ENCODE peak calls at places on chromosomes 5 and 9, in seven cellular contexts. One of them, this sample, is unnamed.

GRCh38 chr5:112417931-112418358 is 1.1 kb downstream of the EPB41L4A start:
- DNase-seq in stomach: peak; percentile 49
- DNase-seq in A549: no peak
- DNase-seq in heart right ventricle: peak; percentile 78
- DNase-seq in ovary: no peak
- DNase-seq in CD4-positive, CD25-positive, alpha-beta regulatory T cell: no peak
- DNase-seq in left ventricle myocardium inferior: peak; percentile 71
- DNase-seq in this sample: no peak

GRCh38 chr5:139759219-139759721 is 36.3 kb upstream of the PSD2 start:
- DNase-seq in stomach: no peak
- DNase-seq in A549: no peak
- DNase-seq in heart right ventricle: no peak
- DNase-seq in ovary: no peak
- DNase-seq in CD4-positive, CD25-positive, alpha-beta regulatory T cell: no peak
- DNase-seq in left ventricle myocardium inferior: no peak
- DNase-seq in this sample: no peak

GRCh38 chr5:95958308-95959014 is 3.2 kb downstream of the ELL2 start:
- DNase-seq in stomach: peak; percentile 43
- DNase-seq in A549: no peak
- DNase-seq in heart right ventricle: no peak
- DNase-seq in ovary: no peak
- DNase-seq in CD4-positive, CD25-positive, alpha-beta regulatory T cell: no peak
- DNase-seq in left ventricle myocardium inferior: no peak
- DNase-seq in this sample: no peak

GRCh38 chr9:124834586-124834985 is 18.7 kb upstream of the WDR38 start:
- DNase-seq in stomach: no peak
- DNase-seq in A549: no peak
- DNase-seq in heart right ventricle: no peak
- DNase-seq in ovary: no peak
- DNase-seq in CD4-positive, CD25-positive, alpha-beta regulatory T cell: no peak
- DNase-seq in left ventricle myocardium inferior: no peak
- DNase-seq in this sample: peak; percentile 83

GRCh38 chr5:179696605-179697004 is 2.2 kb upstream of the CANX start:
- DNase-seq in stomach: no peak
- DNase-seq in A549: no peak
- DNase-seq in heart right ventricle: no peak
- DNase-seq in ovary: no peak
- DNase-seq in CD4-positive, CD25-positive, alpha-beta regulatory T cell: no peak
- DNase-seq in left ventricle myocardium inferior: no peak
- DNase-seq in this sample: no peak

GRCh38 chr5:1202798-1203185 is 1.4 kb downstream of the SLC6A19 start:
- DNase-seq in stomach: no peak
- DNase-seq in A549: no peak
- DNase-seq in heart right ventricle: no peak
- DNase-seq in ovary: no peak
- DNase-seq in CD4-positive, CD25-positive, alpha-beta regulatory T cell: no peak
- DNase-seq in left ventricle myocardium inferior: no peak
- DNase-seq in this sample: no peak

GRCh38 chr5:116242363-116242762 is 157.5 kb downstream of the COMMD10 start:
- DNase-seq in stomach: no peak
- DNase-seq in A549: no peak
- DNase-seq in heart right ventricle: no peak
- DNase-seq in ovary: no peak
- DNase-seq in CD4-positive, CD25-positive, alpha-beta regulatory T cell: no peak
- DNase-seq in left ventricle myocardium inferior: no peak
- DNase-seq in this sample: no peak

GRCh38 chr9:138066049-138066448 is 188.5 kb downstream of the CACNA1B start:
- DNase-seq in stomach: no peak
- DNase-seq in A549: no peak
- DNase-seq in heart right ventricle: no peak
- DNase-seq in ovary: peak; percentile 0
- DNase-seq in CD4-positive, CD25-positive, alpha-beta regulatory T cell: no peak
- DNase-seq in left ventricle myocardium inferior: no peak
- DNase-seq in this sample: no peak

GRCh38 chr9:100443781-100444768 is 17.1 kb downstream of the MSANTD3 start:
- DNase-seq in stomach: no peak
- DNase-seq in A549: no peak
- DNase-seq in heart right ventricle: no peak
- DNase-seq in ovary: no peak
- DNase-seq in CD4-positive, CD25-positive, alpha-beta regulatory T cell: no peak
- DNase-seq in left ventricle myocardium inferior: no peak
- DNase-seq in this sample: no peak

GRCh38 chr5:124685404-124685930 is 61.0 kb downstream of the ZNF608 start:
- DNase-seq in stomach: no peak
- DNase-seq in A549: no peak
- DNase-seq in heart right ventricle: no peak
- DNase-seq in ovary: no peak
- DNase-seq in CD4-positive, CD25-positive, alpha-beta regulatory T cell: no peak
- DNase-seq in left ventricle myocardium inferior: no peak
- DNase-seq in this sample: no peak

GRCh38 chr9:136695955-136696354 is 8.7 kb upstream of the AGPAT2 start:
- DNase-seq in stomach: no peak
- DNase-seq in A549: no peak
- DNase-seq in heart right ventricle: no peak
- DNase-seq in ovary: no peak
- DNase-seq in CD4-positive, CD25-positive, alpha-beta regulatory T cell: no peak
- DNase-seq in left ventricle myocardium inferior: no peak
- DNase-seq in this sample: no peak

GRCh38 chr5:74251106-74252032 is 389.2 kb downstream of the ENC1 start:
- DNase-seq in stomach: no peak
- DNase-seq in A549: no peak
- DNase-seq in heart right ventricle: peak; percentile 50
- DNase-seq in ovary: peak; percentile 43
- DNase-seq in CD4-positive, CD25-positive, alpha-beta regulatory T cell: no peak
- DNase-seq in left ventricle myocardium inferior: no peak
- DNase-seq in this sample: peak; percentile 100

GRCh38 chr5:39598641-39599248 is 174.0 kb upstream of the DAB2 start:
- DNase-seq in stomach: no peak
- DNase-seq in A549: no peak
- DNase-seq in heart right ventricle: no peak
- DNase-seq in ovary: no peak
- DNase-seq in CD4-positive, CD25-positive, alpha-beta regulatory T cell: no peak
- DNase-seq in left ventricle myocardium inferior: no peak
- DNase-seq in this sample: no peak

GRCh38 chr9:99431103-99431502 is 209.0 kb downstream of the SEC61B start:
- DNase-seq in stomach: no peak
- DNase-seq in A549: no peak
- DNase-seq in heart right ventricle: peak; percentile 39
- DNase-seq in ovary: no peak
- DNase-seq in CD4-positive, CD25-positive, alpha-beta regulatory T cell: no peak
- DNase-seq in left ventricle myocardium inferior: no peak
- DNase-seq in this sample: no peak

GRCh38 chr5:170554566-170555267 is 50.9 kb downstream of the KCNIP1 start:
- DNase-seq in stomach: no peak
- DNase-seq in A549: no peak
- DNase-seq in heart right ventricle: no peak
- DNase-seq in ovary: no peak
- DNase-seq in CD4-positive, CD25-positive, alpha-beta regulatory T cell: no peak
- DNase-seq in left ventricle myocardium inferior: peak; percentile 21
- DNase-seq in this sample: no peak

GRCh38 chr9:132409828-132410528 is at the start of gene CFAP77:
- DNase-seq in stomach: peak; percentile 42
- DNase-seq in A549: peak; percentile 48
- DNase-seq in heart right ventricle: peak; percentile 25
- DNase-seq in ovary: peak; percentile 18
- DNase-seq in CD4-positive, CD25-positive, alpha-beta regulatory T cell: peak; percentile 16
- DNase-seq in left ventricle myocardium inferior: peak; percentile 55
- DNase-seq in this sample: no peak

GRCh38 chr9:132408521-132408920 is 1.5 kb upstream of the CFAP77 start:
- DNase-seq in stomach: no peak
- DNase-seq in A549: no peak
- DNase-seq in heart right ventricle: peak; percentile 78
- DNase-seq in ovary: no peak
- DNase-seq in CD4-positive, CD25-positive, alpha-beta regulatory T cell: no peak
- DNase-seq in left ventricle myocardium inferior: peak; percentile 78
- DNase-seq in this sample: no peak

GRCh38 chr9:132407196-132407595 is 556 bp upstream of the TTF1 start:
- DNase-seq in stomach: no peak
- DNase-seq in A549: no peak
- DNase-seq in heart right ventricle: no peak
- DNase-seq in ovary: no peak
- DNase-seq in CD4-positive, CD25-positive, alpha-beta regulatory T cell: no peak
- DNase-seq in left ventricle myocardium inferior: no peak
- DNase-seq in this sample: no peak

GRCh38 chr9:132404228-132404881 is 2.3 kb downstream of the TTF1 start:
- DNase-seq in stomach: no peak
- DNase-seq in A549: no peak
- DNase-seq in heart right ventricle: no peak
- DNase-seq in ovary: no peak
- DNase-seq in CD4-positive, CD25-positive, alpha-beta regulatory T cell: no peak
- DNase-seq in left ventricle myocardium inferior: no peak
- DNase-seq in this sample: no peak

GRCh38 chr9:132406554-132407122 is at the start of gene TTF1:
- DNase-seq in stomach: peak; percentile 91
- DNase-seq in A549: peak; percentile 94
- DNase-seq in heart right ventricle: peak; percentile 93
- DNase-seq in ovary: peak; percentile 88
- DNase-seq in CD4-positive, CD25-positive, alpha-beta regulatory T cell: peak; percentile 92
- DNase-seq in left ventricle myocardium inferior: peak; percentile 90
- DNase-seq in this sample: peak; percentile 40
- H3K27ac ChIP-seq in stomach: peak within 1 kb of the TSS; percentile 71
- H3K27ac ChIP-seq in A549: peak within 1 kb of the TSS; percentile 92
- H3K27ac ChIP-seq in heart right ventricle: peak within 1 kb of the TSS; percentile 81
- H3K27ac ChIP-seq in ovary: no peak within 1 kb of the TSS
- H3K27ac ChIP-seq in CD4-positive, CD25-positive, alpha-beta regulatory T cell: peak within 1 kb of the TSS; percentile 74
- H3K27ac ChIP-seq in left ventricle myocardium inferior: peak within 1 kb of the TSS; percentile 91
- H3K27ac ChIP-seq in this sample: peak within 1 kb of the TSS; percentile 4

DNA sequence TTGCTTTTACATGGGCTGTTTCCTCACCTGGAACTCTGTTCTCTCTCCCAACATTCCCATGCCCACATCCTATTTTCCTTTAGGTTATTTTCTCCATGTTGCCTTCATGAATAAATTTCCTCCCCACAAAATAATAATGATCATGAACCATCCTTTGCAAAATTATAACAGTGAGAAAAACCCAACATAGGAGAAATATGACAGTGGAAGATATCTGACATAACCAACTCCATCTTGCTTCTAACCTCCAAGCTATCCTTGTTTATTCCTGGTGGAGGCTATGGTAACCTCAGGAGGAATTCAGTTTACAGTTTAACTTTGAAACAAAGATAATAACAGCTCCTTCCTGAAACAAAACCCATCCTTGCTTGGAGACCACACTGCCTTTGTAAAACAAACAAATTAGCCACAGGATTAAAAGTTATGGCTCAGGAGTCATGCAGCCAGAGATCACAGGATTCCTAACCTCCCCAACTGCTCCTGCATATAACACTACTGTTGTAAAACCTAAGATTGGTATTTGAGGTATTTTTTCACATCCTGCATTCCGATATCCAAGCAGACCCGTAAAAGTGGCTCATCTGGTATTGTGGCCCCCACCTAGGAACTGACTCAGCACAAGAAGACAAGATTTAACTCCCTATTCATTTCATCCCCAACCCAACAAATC is 212.4 kb downstream of the TRIM32 start:
- DNase-seq in stomach: no peak
- DNase-seq in A549: no peak
- DNase-seq in heart right ventricle: no peak
- DNase-seq in ovary: no peak
- DNase-seq in CD4-positive, CD25-positive, alpha-beta regulatory T cell: no peak
- DNase-seq in left ventricle myocardium inferior: no peak
- DNase-seq in this sample: no peak
- H3K27ac ChIP-seq in stomach: no peak overlapping the region
- H3K27ac ChIP-seq in A549: no peak overlapping the region
- H3K27ac ChIP-seq in heart right ventricle: no peak overlapping the region
- H3K27ac ChIP-seq in ovary: no peak overlapping the region
- H3K27ac ChIP-seq in CD4-positive, CD25-positive, alpha-beta regulatory T cell: no peak overlapping the region
- H3K27ac ChIP-seq in left ventricle myocardium inferior: no peak overlapping the region
- H3K27ac ChIP-seq in this sample: no peak overlapping the region

GRCh38 chr5:143887302-143887638 is 75.3 kb downstream of the HMHB1 start:
- DNase-seq in stomach: no peak
- DNase-seq in A549: no peak
- DNase-seq in heart right ventricle: peak; percentile 41
- DNase-seq in ovary: no peak
- DNase-seq in CD4-positive, CD25-positive, alpha-beta regulatory T cell: no peak
- DNase-seq in left ventricle myocardium inferior: peak; percentile 46
- DNase-seq in this sample: no peak

GRCh38 chr5:143889986-143890385 is 78.0 kb downstream of the HMHB1 start:
- DNase-seq in stomach: no peak
- DNase-seq in A549: no peak
- DNase-seq in heart right ventricle: no peak
- DNase-seq in ovary: no peak
- DNase-seq in CD4-positive, CD25-positive, alpha-beta regulatory T cell: no peak
- DNase-seq in left ventricle myocardium inferior: no peak
- DNase-seq in this sample: peak; percentile 75

GRCh38 chr5:143887901-143888648 is 76.1 kb downstream of the HMHB1 start:
- DNase-seq in stomach: no peak
- DNase-seq in A549: no peak
- DNase-seq in heart right ventricle: no peak
- DNase-seq in ovary: no peak
- DNase-seq in CD4-positive, CD25-positive, alpha-beta regulatory T cell: no peak
- DNase-seq in left ventricle myocardium inferior: no peak
- DNase-seq in this sample: no peak

GRCh38 chr5:143888912-143889311 is 77.0 kb downstream of the HMHB1 start:
- DNase-seq in stomach: no peak
- DNase-seq in A549: no peak
- DNase-seq in heart right ventricle: no peak
- DNase-seq in ovary: no peak
- DNase-seq in CD4-positive, CD25-positive, alpha-beta regulatory T cell: no peak
- DNase-seq in left ventricle myocardium inferior: no peak
- DNase-seq in this sample: no peak

GRCh38 chr5:143886621-143887301 is 74.8 kb downstream of the HMHB1 start:
- DNase-seq in stomach: no peak
- DNase-seq in A549: no peak
- DNase-seq in heart right ventricle: no peak
- DNase-seq in ovary: no peak
- DNase-seq in CD4-positive, CD25-positive, alpha-beta regulatory T cell: no peak
- DNase-seq in left ventricle myocardium inferior: no peak
- DNase-seq in this sample: no peak
- H3K27ac ChIP-seq in stomach: no peak overlapping the region
- H3K27ac ChIP-seq in A549: peak overlapping the region; percentile 21
- H3K27ac ChIP-seq in heart right ventricle: peak overlapping the region; percentile 76
- H3K27ac ChIP-seq in ovary: no peak overlapping the region
- H3K27ac ChIP-seq in CD4-positive, CD25-positive, alpha-beta regulatory T cell: no peak overlapping the region
- H3K27ac ChIP-seq in left ventricle myocardium inferior: peak overlapping the region; percentile 46
- H3K27ac ChIP-seq in this sample: no peak overlapping the region

DNA sequence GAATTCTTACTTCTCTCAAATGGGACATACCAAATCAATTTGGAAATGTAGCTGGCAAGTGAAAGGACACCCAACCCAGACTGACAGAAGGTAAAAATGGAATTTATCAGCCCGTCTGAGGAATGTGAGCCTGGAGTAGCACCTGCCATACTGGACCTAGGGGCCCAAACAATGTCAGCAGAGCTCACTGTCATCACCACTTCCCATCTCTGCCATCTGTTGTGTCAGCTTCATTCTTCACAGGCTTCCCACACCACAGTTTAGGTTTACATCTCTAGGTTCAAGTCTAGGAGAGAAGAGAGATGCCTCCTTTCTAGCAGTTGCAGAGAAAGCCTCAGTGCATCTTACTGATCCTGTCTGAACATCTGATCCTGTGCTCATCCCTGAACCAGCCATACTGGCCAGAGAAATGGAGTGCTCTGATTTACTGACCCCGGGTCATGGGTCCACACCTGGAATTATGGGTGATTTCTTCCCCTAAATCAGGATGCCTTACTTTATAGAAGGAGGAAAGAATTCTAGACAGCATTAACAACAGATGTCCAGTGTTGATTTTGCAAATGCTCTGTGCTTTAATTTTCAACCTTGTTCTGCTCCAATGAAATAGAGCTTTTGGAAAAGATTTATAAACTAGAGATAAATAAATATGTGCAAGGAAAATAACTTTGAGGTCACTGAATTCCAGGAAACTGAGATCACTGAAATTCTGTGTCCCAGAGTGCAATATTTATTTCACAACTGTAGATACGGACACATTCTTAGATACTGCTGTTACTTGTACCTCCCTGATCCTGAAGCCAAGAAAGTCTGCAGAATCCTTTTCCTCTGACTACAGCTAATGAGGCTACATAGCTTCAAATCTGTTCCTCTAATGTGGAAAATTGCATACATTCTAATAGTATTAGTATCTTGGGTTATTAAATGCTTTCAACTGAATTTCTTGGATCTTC is 222.7 kb downstream of the DOCK8 start:
- DNase-seq in stomach: no peak
- DNase-seq in A549: no peak
- DNase-seq in heart right ventricle: no peak
- DNase-seq in ovary: no peak
- DNase-seq in CD4-positive, CD25-positive, alpha-beta regulatory T cell: no peak
- DNase-seq in left ventricle myocardium inferior: no peak
- DNase-seq in this sample: no peak
- H3K27ac ChIP-seq in stomach: peak overlapping the region; percentile 50
- H3K27ac ChIP-seq in A549: peak overlapping the region; percentile 6
- H3K27ac ChIP-seq in heart right ventricle: peak overlapping the region; percentile 57
- H3K27ac ChIP-seq in ovary: no peak overlapping the region
- H3K27ac ChIP-seq in CD4-positive, CD25-positive, alpha-beta regulatory T cell: no peak overlapping the region
- H3K27ac ChIP-seq in left ventricle myocardium inferior: peak overlapping the region; percentile 71
- H3K27ac ChIP-seq in this sample: peak overlapping the region; percentile 30

This sample was measured in epithelial cell of prostate.